ENCODE peak calls at places on chromosomes 7 and 10, in five cellular contexts. M is CD8-positive, alpha-beta memory T cell; C is caudate nucleus; Y is foreskin fibroblast; Q is stimulated activated CD8-positive, alpha-beta memory T cell treated with anti-CD3 and anti-CD28 coated beads, Interleukin-4, amount 100 ng/mL, for 4 hours. Z is an unnamed sample.

GRCh38 chr10:600234-600633 is 89.2 kb downstream of the DIP2C start:
- DNase-seq in Q (no peak), Y (no peak), M (no peak), C (no peak), Z (no peak)

GRCh38 chr7:54964136-54964535 is 54.7 kb upstream of the EGFR start:
- DNase-seq in M (no peak), Y (peak), Q (no peak), C (no peak), Z (peak)

GRCh38 chr10:72097448-72098300 is 9.3 kb upstream of the SPOCK2 start:
- DNase-seq in M (no peak), Q (no peak), C (no peak), Y (peak), Z (peak)

GRCh38 chr7:75756340-75757297 is 15.4 kb downstream of the CCL26 start:
- DNase-seq in Q (no peak), Y (peak), M (no peak), C (no peak), Z (peak)

GRCh38 chr7:5690931-5691461 is 90.5 kb downstream of the RNF216 start:
- DNase-seq in M (peak), C (peak), Y (peak), Q (no peak), Z (peak)

GRCh38 chr7:38057829-38058228 is 120.2 kb upstream of the STARD3NL start:
- DNase-seq in Y (no peak), C (no peak), Q (no peak), M (no peak), Z (no peak)

GRCh38 chr10:47048533-47048905 is 137.3 kb downstream of the PTPN20 start:
- DNase-seq in Q (no peak), C (no peak), M (peak), Y (no peak), Z (no peak)

GRCh38 chr7:24701899-24702235 is 55.4 kb downstream of the GSDME start:
- DNase-seq in M (no peak), C (no peak), Y (no peak), Q (no peak), Z (no peak)

GRCh38 chr10:47031953-47032465 is 120.8 kb downstream of the PTPN20 start:
- DNase-seq in M (no peak), Y (peak), Q (no peak), C (no peak), Z (no peak)

GRCh38 chr7:92735707-92736106 is 100.7 kb downstream of the CDK6 start:
- DNase-seq in Q (no peak), Y (peak), M (no peak), C (no peak), Z (no peak)

GRCh38 chr7:5172196-5172800 is 17.7 kb upstream of the WIPI2 start:
- DNase-seq in C (no peak), Q (no peak), M (no peak), Y (peak), Z (no peak)

GRCh38 chr10:112951349-112952281 is 1.6 kb downstream of the TCF7L2 start:
- DNase-seq in Y (peak), M (peak), Q (peak), C (no peak), Z (peak)

GRCh38 chr10:45379891-45380540 is 6.0 kb downstream of the ALOX5 start:
- DNase-seq in Q (no peak), M (no peak), C (no peak), Y (no peak), Z (no peak)

GRCh38 chr7:140304071-140304799 is 94.1 kb downstream of the SLC37A3 start:
- DNase-seq in Q (no peak), C (no peak), M (peak), Y (peak), Z (peak)

GRCh38 chr7:45983720-45984032 is 62.6 kb upstream of the IGFBP3 start:
- DNase-seq in C (no peak), Y (no peak), Q (no peak), M (no peak), Z (no peak)

GRCh38 chr7:36526720-36527548 is 137.3 kb downstream of the ANLN start:
- DNase-seq in M (no peak), C (no peak), Q (no peak), Y (peak), Z (peak)

GRCh38 chr7:78558571-78558970 is 760.0 kb downstream of the PHTF2 start:
- DNase-seq in Q (no peak), Y (no peak), M (no peak), C (no peak), Z (no peak)

GRCh38 chr10:86749835-86750234 is 6.6 kb upstream of the BMPR1A start:
- DNase-seq in M (no peak), C (no peak), Q (no peak), Y (no peak), Z (no peak)

Z was measured in renal cortical epithelial cell.